ENCODE peak calls at places on chromosomes 11 and 22, in seven cellular contexts. J, K, W, T, Q, D and A are unnamed samples.
A peak's percentile ranks its signal among the peaks of the same experiment; 100 is the strongest.

GRCh38 chr11:12111482-12112149 is 1.2 kb downstream of the MICAL2 start:
- DNase-seq in Q (no peak), D (no peak), K (no peak), W (no peak), J (peak; percentile 43), T (no peak), A (no peak)

GRCh38 chr22:26743149-26743548 is 85.8 kb downstream of the MIAT start:
- DNase-seq in W (no peak), J (no peak), D (no peak), Q (no peak), T (no peak), K (no peak), A (no peak)

GRCh38 chr11:62431171-62431895 is 12.5 kb downstream of the SCGB1A1 start:
- DNase-seq in T (no peak), D (no peak), Q (no peak), W (peak; percentile 67), K (peak; percentile 90), J (no peak), A (no peak)

GRCh38 chr11:86812981-86813380 is 12.6 kb downstream of the PRSS23 start:
- DNase-seq in K (no peak), J (no peak), D (no peak), W (no peak), Q (no peak), T (no peak), A (no peak)

GRCh38 chr22:48096846-48097665 is 1334.6 kb downstream of the TBC1D22A start:
- DNase-seq in D (no peak), Q (no peak), T (no peak), W (no peak), K (no peak), J (no peak), A (no peak)

GRCh38 chr22:22384668-22385244 is 123.8 kb downstream of the ZNF280B start:
- DNase-seq in T (no peak), W (no peak), D (no peak), K (no peak), J (no peak), Q (no peak), A (no peak)

GRCh38 chr22:27213766-27214581 is 556.6 kb downstream of the MIAT start:
- DNase-seq in D (peak; percentile 77), Q (no peak), K (no peak), W (no peak), T (no peak), J (no peak), A (no peak)

GRCh38 chr22:48217596-48217995 is 1455.1 kb downstream of the TBC1D22A start:
- DNase-seq in J (no peak), D (no peak), T (no peak), K (no peak), W (no peak), Q (no peak), A (no peak)